ENCODE peak calls at places on chromosomes 7 and 10, in six cellular contexts. L is MM.1S, B is coronary artery, A is adipocyte, J is AG08396, X is fibroblast of lung. N is an unnamed sample.

GRCh38 chr10:70729763-70730357 is 55.3 kb downstream of the TBATA start:
- DNase-seq in B (no peak), X (peak; percentile 69), J (no peak), L (no peak), A (no peak), N (no peak)

GRCh38 chr10:97399843-97400545 is 1.1 kb downstream of the RRP12 start:
- DNase-seq in B (no peak), X (peak; percentile 71), L (peak; percentile 77), J (peak; percentile 78), A (peak; percentile 24), N (peak; percentile 41)

GRCh38 chr10:13001887-13002212 is 337 bp upstream of the CCDC3 start:
- DNase-seq in A (no peak), J (no peak), B (no peak), X (no peak), L (no peak), N (no peak)

GRCh38 chr10:97937928-97938327 is 88.3 kb downstream of the GOLGA7B start:
- DNase-seq in J (no peak), X (no peak), A (no peak), L (no peak), B (no peak), N (no peak)

GRCh38 chr10:127413326-127413725 is 135.8 kb upstream of the NPS start:
- DNase-seq in X (no peak), J (no peak), L (no peak), A (no peak), B (no peak), N (no peak)

GRCh38 chr7:83271212-83272099 is 108.8 kb upstream of the PCLO start:
- DNase-seq in L (peak; percentile 53), X (peak; percentile 73), B (no peak), A (peak; percentile 69), J (peak; percentile 2), N (peak; percentile 26)

GRCh38 chr7:139265673-139266072 is 34.6 kb downstream of the UBN2 start:
- DNase-seq in B (no peak), L (no peak), J (no peak), A (no peak), X (no peak), N (no peak)

GRCh38 chr7:141370178-141370577 is 181.0 kb upstream of the AGK start:
- DNase-seq in J (no peak), B (no peak), L (no peak), X (no peak), A (no peak), N (no peak)

GRCh38 chr10:48400850-48401220 is 94.4 kb downstream of the MAPK8 start:
- DNase-seq in L (no peak), A (peak; percentile 33), X (no peak), B (no peak), J (no peak), N (no peak)

GRCh38 chr10:12350167-12350872 is 973 bp downstream of the CAMK1D start:
- DNase-seq in X (peak; percentile 31), B (peak; percentile 76), L (peak; percentile 81), A (peak; percentile 70), J (peak; percentile 49), N (peak; percentile 5)

GRCh38 chr10:52954407-52954806 is 181.8 kb upstream of the MBL2 start:
- DNase-seq in X (no peak), J (no peak), B (no peak), A (no peak), L (no peak), N (no peak)

GRCh38 chr7:127317447-127317961 is 64.8 kb upstream of the GRM8 start:
- DNase-seq in A (peak; percentile 25), B (no peak), J (no peak), X (peak; percentile 8), L (no peak), N (peak; percentile 20)

GRCh38 chr10:117163954-117164292 is 25.9 kb upstream of the VAX1 start:
- DNase-seq in L (no peak), A (no peak), X (no peak), B (no peak), J (no peak), N (no peak)

GRCh38 chr10:79473511-79474095 is 28.2 kb upstream of the ZCCHC24 start:
- DNase-seq in X (no peak), A (no peak), L (no peak), J (no peak), B (no peak), N (no peak)

GRCh38 chr10:28926932-28927331 is 249.6 kb downstream of the BAMBI start:
- DNase-seq in A (no peak), B (no peak), X (no peak), J (no peak), L (no peak), N (no peak)

GRCh38 chr7:17679427-17679826 is 260.9 kb downstream of the SNX13 start:
- DNase-seq in L (no peak), J (no peak), X (no peak), A (peak; percentile 63), B (no peak), N (peak; percentile 78)

GRCh38 chr10:3014968-3015367 is 52.4 kb upstream of the PFKP start:
- DNase-seq in J (no peak), X (peak; percentile 23), A (no peak), L (no peak), B (no peak), N (no peak)

GRCh38 chr7:94513565-94513860 is 3.9 kb downstream of the CASD1 start:
- DNase-seq in B (no peak), L (no peak), J (no peak), A (peak; percentile 6), X (no peak), N (no peak)

GRCh38 chr7:40879941-40880558 is 745.2 kb downstream of the SUGCT start:
- DNase-seq in X (peak; percentile 39), J (no peak), L (no peak), A (peak; percentile 28), B (no peak), N (peak; percentile 49)

GRCh38 chr10:103448751-103449150 is 3.4 kb downstream of the CALHM2 start:
- DNase-seq in B (no peak), L (no peak), J (peak; percentile 89), A (peak; percentile 83), X (peak; percentile 79), N (peak; percentile 86)

GRCh38 chr7:134565643-134566136 is 16.8 kb downstream of the AKR1B15 start:
- DNase-seq in L (no peak), X (peak; percentile 68), J (no peak), B (no peak), A (peak; percentile 89), N (peak; percentile 93)

GRCh38 chr7:155536451-155536850 is 9.9 kb downstream of the CNPY1 start:
- DNase-seq in A (no peak), L (no peak), X (no peak), B (no peak), J (no peak), N (no peak)

GRCh38 chr7:31526882-31527281 is 13.0 kb downstream of the ITPRID1 start:
- DNase-seq in L (no peak), X (no peak), J (no peak), A (no peak), B (no peak), N (no peak)

GRCh38 chr10:11284291-11285085 is 266.8 kb downstream of the CELF2 start:
- DNase-seq in A (no peak), B (peak; percentile 61), L (no peak), J (no peak), X (no peak), N (no peak)

GRCh38 chr7:45689011-45689796 is 115.0 kb downstream of the ADCY1 start:
- DNase-seq in J (peak; percentile 85), A (peak; percentile 32), X (peak; percentile 50), B (no peak), L (no peak), N (peak; percentile 12)

GRCh38 chr10:123583639-123584418 is 82.3 kb upstream of the GPR26 start:
- DNase-seq in L (no peak), B (peak; percentile 92), J (peak; percentile 71), X (peak; percentile 48), A (peak; percentile 97), N (peak; percentile 66)

N was measured in fibroblast of gingiva.